ENCODE peak calls at places on chromosomes 2 and 18, in nine cellular contexts. S is iris pigment epithelial cell; V is AG08396; Q is activated naive CD4-positive, alpha-beta T cell treated with anti-CD3 and anti-CD28 coated beads for 36 hours; C is sigmoid colon; L is SK-MEL-5; Z is CD8-positive, alpha-beta T cell; G is stimulated activated CD4-positive, alpha-beta T cell treated with anti-CD3 and anti-CD28 coated beads, Interleukin-2, amount 100 ng/mL, for 48 hours; B is HS-27A. R is an unnamed sample.
A peak's percentile ranks its signal among the peaks of the same experiment; 100 is the strongest.

GRCh38 chr2:197122821-197123220 is 187.8 kb downstream of the ANKRD44 start:
- DNase-seq in S (peak; percentile 30), V (no peak), Q (no peak), C (no peak), L (no peak), Z (no peak), G (no peak), B (no peak), R (no peak)

GRCh38 chr2:178484245-178485041 is 4.2 kb downstream of the PLEKHA3 start:
- DNase-seq in S (no peak), V (no peak), Q (no peak), C (peak; percentile 61), L (peak; percentile 10), Z (no peak), G (no peak), B (no peak), R (no peak)

GRCh38 chr18:995641-996040 is 91.0 kb downstream of the ADCYAP1 start:
- DNase-seq in S (peak; percentile 70), V (peak; percentile 13), Q (no peak), C (no peak), L (no peak), Z (no peak), G (no peak), B (no peak), R (peak; percentile 25)

GRCh38 chr18:75203456-75204261 is 5.3 kb downstream of the PTGR3 start:
- DNase-seq in S (no peak), V (peak; percentile 36), Q (no peak), C (no peak), L (no peak), Z (no peak), G (no peak), B (no peak), R (no peak)

GRCh38 chr2:230697676-230698075 is 15.0 kb upstream of the CAB39 start:
- DNase-seq in S (no peak), V (no peak), Q (no peak), C (no peak), L (no peak), Z (no peak), G (no peak), B (no peak), R (no peak)

GRCh38 chr2:174595904-174596397 is 1.7 kb downstream of the WIPF1 start:
- DNase-seq in S (peak; percentile 29), V (no peak), Q (peak; percentile 4), C (no peak), L (no peak), Z (no peak), G (no peak), B (no peak), R (no peak)

GRCh38 chr2:69253893-69254292 is 133.1 kb downstream of the GFPT1 start:
- DNase-seq in S (peak; percentile 100), V (peak; percentile 82), Q (no peak), C (peak; percentile 82), L (peak; percentile 100), Z (no peak), G (no peak), B (peak; percentile 87), R (peak; percentile 96)

GRCh38 chr2:195660265-195660890 is 3.4 kb downstream of the SLC39A10 start:
- DNase-seq in S (peak; percentile 76), V (peak; percentile 41), Q (peak; percentile 91), C (peak; percentile 75), L (peak; percentile 68), Z (peak; percentile 77), G (peak; percentile 78), B (peak; percentile 46), R (peak; percentile 45)

GRCh38 chr2:7007846-7008741 is 90.9 kb downstream of the RNF144A start:
- DNase-seq in S (peak; percentile 92), V (peak; percentile 10), Q (no peak), C (peak; percentile 93), L (peak; percentile 96), Z (no peak), G (no peak), B (no peak), R (no peak)

GRCh38 chr2:71603311-71603794 is 150.0 kb downstream of the DYSF start:
- DNase-seq in S (no peak), V (no peak), Q (no peak), C (peak; percentile 67), L (no peak), Z (no peak), G (no peak), B (no peak), R (no peak)

GRCh38 chr2:136116813-136117390 is 1.0 kb downstream of the CXCR4 start:
- DNase-seq in S (no peak), V (peak; percentile 12), Q (peak; percentile 75), C (no peak), L (no peak), Z (peak; percentile 80), G (peak; percentile 48), B (no peak), R (no peak)

GRCh38 chr2:38444247-38444646 is 67.2 kb upstream of the ATL2 start:
- DNase-seq in S (peak; percentile 70), V (no peak), Q (no peak), C (no peak), L (no peak), Z (no peak), G (no peak), B (no peak), R (no peak)

GRCh38 chr2:171793691-171794678 is 100.1 kb downstream of the SLC25A12 start:
- DNase-seq in S (peak; percentile 12), V (no peak), Q (no peak), C (no peak), L (no peak), Z (no peak), G (no peak), B (no peak), R (no peak)

GRCh38 chr2:46893231-46893943 is 22.2 kb downstream of the MCFD2 start:
- DNase-seq in S (peak; percentile 64), V (no peak), Q (no peak), C (no peak), L (no peak), Z (no peak), G (no peak), B (no peak), R (no peak)

GRCh38 chr2:201471732-201472395 is 20.3 kb downstream of the STRADB start:
- DNase-seq in S (peak; percentile 90), V (no peak), Q (no peak), C (no peak), L (no peak), Z (no peak), G (no peak), B (no peak), R (peak; percentile 38)

GRCh38 chr2:60806988-60807681 is 51.1 kb downstream of the PAPOLG start:
- DNase-seq in S (peak; percentile 87), V (peak; percentile 36), Q (peak; percentile 85), C (no peak), L (peak; percentile 27), Z (peak; percentile 49), G (peak; percentile 38), B (no peak), R (peak; percentile 49)

GRCh38 chr2:39488450-39488849 is 51.4 kb upstream of the MAP4K3 start:
- DNase-seq in S (peak; percentile 96), V (no peak), Q (no peak), C (peak; percentile 69), L (peak; percentile 93), Z (no peak), G (no peak), B (no peak), R (peak; percentile 74)

GRCh38 chr2:221402072-221402471 is 170.0 kb downstream of the EPHA4 start:
- DNase-seq in S (peak; percentile 98), V (peak; percentile 60), Q (no peak), C (no peak), L (no peak), Z (no peak), G (no peak), B (peak; percentile 23), R (peak; percentile 43)

GRCh38 chr2:39629646-39630045 is 36.1 kb upstream of the TMEM178A start:
- DNase-seq in S (no peak), V (no peak), Q (no peak), C (no peak), L (no peak), Z (no peak), G (no peak), B (no peak), R (no peak)

GRCh38 chr18:23650963-23651927 is 11.5 kb downstream of the ANKRD29 start:
- DNase-seq in S (peak; percentile 92), V (peak; percentile 52), Q (no peak), C (no peak), L (no peak), Z (no peak), G (no peak), B (no peak), R (peak; percentile 86)

GRCh38 chr2:184644685-184645084 is 46.4 kb downstream of the ZNF804A start:
- DNase-seq in S (peak; percentile 53), V (no peak), Q (no peak), C (no peak), L (no peak), Z (no peak), G (no peak), B (no peak), R (no peak)

GRCh38 chr18:79405781-79406575 is 10.2 kb downstream of the NFATC1 start:
- DNase-seq in S (peak; percentile 34), V (no peak), Q (peak; percentile 96), C (no peak), L (no peak), Z (peak; percentile 96), G (peak; percentile 76), B (no peak), R (no peak)

GRCh38 chr2:171595896-171596295 is 73.6 kb downstream of the CYBRD1 start:
- DNase-seq in S (peak; percentile 93), V (peak; percentile 57), Q (no peak), C (no peak), L (no peak), Z (no peak), G (no peak), B (peak; percentile 47), R (peak; percentile 79)